ENCODE peak calls at places on chromosomes 7 and 10, in five cellular contexts. H, Z, Q, U and R are unnamed samples.

GRCh38 chr7:76220185-76221057 is 18.7 kb downstream of the SRRM3 start:
- DNase-seq in H (peak; percentile 16), Z (no peak), Q (no peak), U (peak; percentile 73), R (no peak)

GRCh38 chr7:3914385-3914784 is 613.3 kb downstream of the SDK1 start:
- DNase-seq in H (no peak), Z (no peak), Q (no peak), U (no peak), R (no peak)

GRCh38 chr7:112537822-112538221 is 57.0 kb downstream of the LSMEM1 start:
- DNase-seq in H (no peak), Z (no peak), Q (no peak), U (no peak), R (no peak)

GRCh38 chr7:84638339-84638697 is 443.7 kb upstream of the SEMA3A start:
- DNase-seq in H (no peak), Z (no peak), Q (no peak), U (no peak), R (no peak)

GRCh38 chr7:217781-218180 is 25.4 kb downstream of the FAM20C start:
- DNase-seq in H (no peak), Z (no peak), Q (no peak), U (no peak), R (no peak)

GRCh38 chr10:118401708-118402107 is 59.6 kb upstream of the FAM204A start:
- DNase-seq in H (no peak), Z (no peak), Q (no peak), U (no peak), R (no peak)

GRCh38 chr7:151047979-151048763 is at the start of gene ASIC3:
- DNase-seq in H (no peak), Z (no peak), Q (no peak), U (no peak), R (no peak)

GRCh38 chr7:101125989-101126650 is 784 bp upstream of the SERPINE1 start:
- DNase-seq in H (no peak), Z (peak; percentile 91), Q (peak; percentile 23), U (peak; percentile 96), R (no peak)

GRCh38 chr7:117731455-117731854 is 141.8 kb downstream of the CTTNBP2 start:
- DNase-seq in H (no peak), Z (no peak), Q (no peak), U (peak; percentile 17), R (no peak)

GRCh38 chr10:18364987-18365775 is 225.0 kb downstream of the CACNB2 start:
- DNase-seq in H (no peak), Z (no peak), Q (no peak), U (no peak), R (no peak)

GRCh38 chr7:114364151-114364550 is 50.5 kb upstream of the FOXP2 start:
- DNase-seq in H (no peak), Z (no peak), Q (no peak), U (no peak), R (no peak)

GRCh38 chr7:74013539-74014272 is 14.3 kb upstream of the ELN start:
- DNase-seq in H (no peak), Z (no peak), Q (no peak), U (no peak), R (no peak)

GRCh38 chr7:128215281-128215680 is 25.8 kb upstream of the LEP start:
- DNase-seq in H (peak; percentile 47), Z (no peak), Q (no peak), U (no peak), R (no peak)

GRCh38 chr10:3761111-3761686 is 23.8 kb downstream of the KLF6 start:
- DNase-seq in H (peak; percentile 36), Z (peak; percentile 8), Q (no peak), U (no peak), R (no peak)

GRCh38 chr10:60979667-60980104 is 35.7 kb upstream of the RHOBTB1 start:
- DNase-seq in H (no peak), Z (no peak), Q (no peak), U (no peak), R (no peak)

GRCh38 chr10:5589963-5590511 is 65.3 kb downstream of the CALML3 start:
- DNase-seq in H (peak; percentile 64), Z (no peak), Q (no peak), U (peak; percentile 57), R (no peak)

GRCh38 chr10:114632869-114633715 is 25.0 kb downstream of the ABLIM1 start:
- DNase-seq in H (peak; percentile 81), Z (peak; percentile 92), Q (no peak), U (peak; percentile 70), R (no peak)

GRCh38 chr7:11950281-11950680 is 118.3 kb upstream of the THSD7A start:
- DNase-seq in H (no peak), Z (no peak), Q (no peak), U (no peak), R (no peak)

GRCh38 chr10:86289577-86289868 is 77.1 kb downstream of the GRID1 start:
- DNase-seq in H (no peak), Z (no peak), Q (no peak), U (no peak), R (no peak)

GRCh38 chr10:58457761-58458616 is 54.7 kb upstream of the BICC1 start:
- DNase-seq in H (no peak), Z (no peak), Q (peak; percentile 30), U (no peak), R (no peak)

GRCh38 chr10:95729323-95730055 is 26.5 kb upstream of the ENTPD1 start:
- DNase-seq in H (no peak), Z (no peak), Q (no peak), U (no peak), R (no peak)

GRCh38 chr10:100670828-100671479 is 74.4 kb upstream of the PAX2 start:
- DNase-seq in H (peak; percentile 41), Z (no peak), Q (peak; percentile 27), U (peak; percentile 26), R (no peak)

GRCh38 chr7:30661926-30662325 is 20.3 kb downstream of the CRHR2 start:
- DNase-seq in H (no peak), Z (no peak), Q (no peak), U (no peak), R (no peak)

GRCh38 chr10:70271996-70272924 is 11.5 kb downstream of the NPFFR1 start:
- DNase-seq in H (no peak), Z (no peak), Q (no peak), U (no peak), R (no peak)

GRCh38 chr10:1563028-1563427 is 174.3 kb downstream of the ADARB2 start:
- DNase-seq in H (no peak), Z (no peak), Q (no peak), U (no peak), R (no peak)

GRCh38 chr10:73577788-73578187 is 13.4 kb downstream of the USP54 start:
- DNase-seq in H (peak; percentile 99), Z (no peak), Q (peak; percentile 63), U (peak; percentile 8), R (no peak)

GRCh38 chr7:106514887-106515286 is 146.1 kb downstream of the CCDC71L start:
- DNase-seq in H (no peak), Z (no peak), Q (no peak), U (no peak), R (no peak)

GRCh38 chr7:3043544-3044395 is at the start of gene CARD11:
- DNase-seq in H (no peak), Z (no peak), Q (peak; percentile 24), U (no peak), R (no peak)

GRCh38 chr10:62946278-62946677 is 130.1 kb upstream of the EGR2 start:
- DNase-seq in H (no peak), Z (no peak), Q (no peak), U (no peak), R (no peak)

GRCh38 chr10:2970190-2970823 is 97.0 kb upstream of the PFKP start:
- DNase-seq in H (no peak), Z (no peak), Q (no peak), U (no peak), R (no peak)

GRCh38 chr10:61987951-61988379 is 86.5 kb downstream of the ARID5B start:
- DNase-seq in H (no peak), Z (no peak), Q (no peak), U (no peak), R (no peak)

GRCh38 chr10:80945267-80945880 is 407.7 kb downstream of the SH2D4B start:
- DNase-seq in H (no peak), Z (no peak), Q (no peak), U (peak; percentile 4), R (no peak)

GRCh38 chr7:3114917-3115316 is 71.2 kb upstream of the CARD11 start:
- DNase-seq in H (no peak), Z (no peak), Q (no peak), U (no peak), R (no peak)

GRCh38 chr7:34184466-34184865 is 279.1 kb downstream of the BMPER start:
- DNase-seq in H (no peak), Z (no peak), Q (no peak), U (peak; percentile 30), R (no peak)
- TF ChIP-seq CTCF in H (no peak), Z (no peak), Q (no peak), U (no peak), R (no peak)

DNA sequence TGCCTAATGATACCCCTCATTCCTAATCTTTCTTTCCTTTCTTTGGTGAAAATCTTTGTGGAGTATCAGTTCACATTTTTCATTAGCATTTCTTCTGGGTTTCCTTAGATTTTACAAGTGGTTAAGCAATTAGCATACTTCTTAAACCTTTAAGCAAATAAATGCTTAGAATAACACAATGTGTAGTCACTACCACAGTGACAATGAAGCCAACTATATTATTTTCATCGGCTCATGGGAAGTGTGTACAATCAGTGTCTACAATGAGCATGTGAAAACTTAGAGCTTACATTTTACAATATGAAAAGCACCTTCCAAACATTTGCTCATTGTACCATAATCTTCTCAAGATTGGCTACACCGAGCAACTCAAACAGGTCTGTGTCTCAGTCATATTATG is 176.2 kb upstream of the PLXNA4 start:
- DNase-seq in H (peak; percentile 35), Z (no peak), Q (no peak), U (no peak), R (no peak)
- TF ChIP-seq CTCF in H (no peak), Z (no peak), Q (no peak), U (no peak), R (no peak)

GRCh38 chr10:23081891-23082290 is 13.5 kb upstream of the MSRB2 start:
- DNase-seq in H (peak; percentile 38), Z (no peak), Q (no peak), U (peak; percentile 51), R (no peak)
- TF ChIP-seq CTCF in H (peak; percentile 53), Z (peak; percentile 12), Q (no peak), U (peak; percentile 25), R (peak; percentile 35)

DNA sequence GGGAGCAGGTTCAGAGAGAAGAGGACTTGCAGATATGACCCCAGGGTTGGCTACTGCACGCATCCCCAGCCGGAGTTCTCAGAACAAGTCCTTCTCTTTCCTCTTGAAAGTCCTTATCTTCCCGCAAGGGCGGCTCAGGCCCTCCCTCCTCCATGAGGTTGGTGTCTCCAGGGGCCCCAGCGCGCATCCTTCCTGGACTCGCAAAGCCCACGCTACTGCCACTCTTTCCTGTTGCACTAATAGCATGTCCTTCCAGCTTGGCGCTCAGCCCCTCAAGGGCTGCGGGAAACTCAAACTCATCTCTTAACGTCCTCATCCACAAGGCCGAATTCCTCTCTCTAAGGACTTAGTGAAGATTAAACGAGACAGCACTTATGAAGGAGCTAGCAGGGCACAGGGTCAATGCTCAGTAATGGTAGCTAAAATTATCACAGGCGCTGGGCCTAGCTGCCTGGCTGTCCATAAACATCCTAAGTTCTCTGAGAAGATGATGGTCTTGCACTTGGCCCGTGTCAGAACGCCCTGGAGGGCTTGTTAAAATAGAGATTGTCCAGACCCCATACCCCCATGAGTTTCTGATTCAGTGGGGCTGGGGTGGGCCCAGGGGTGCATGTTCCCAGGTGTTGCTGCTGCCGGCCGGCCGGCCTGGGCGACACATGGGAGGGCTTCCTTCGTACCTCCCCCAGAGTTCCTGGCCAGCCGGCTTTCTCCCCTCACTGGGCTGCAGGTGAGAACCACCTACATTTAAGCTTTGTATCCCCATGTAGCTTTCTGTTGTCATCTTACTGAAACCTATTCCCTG is 261.4 kb downstream of the COBL start:
- DNase-seq in H (no peak), Z (peak; percentile 78), Q (no peak), U (no peak), R (no peak)
- TF ChIP-seq CTCF in H (no peak), Z (no peak), Q (no peak), U (no peak), R (no peak)